ENCODE peak calls at places on chromosomes 4 and X, in six cellular contexts. W is right atrium auricular region, M is right lobe of liver, N is HFFc6, F is cardiac muscle cell, G is endothelial cell. K is an unnamed sample.

GRCh38 chr4:125390126-125390525 is 75.4 kb downstream of the FAT4 start:
- DNase-seq in M (no peak), N (peak), G (no peak), W (no peak), F (peak), K (no peak)

GRCh38 chrX:130834830-130835229 is 68.2 kb downstream of the ENOX2 start:
- DNase-seq in N (no peak), M (no peak), G (no peak), F (no peak), W (no peak), K (no peak)

GRCh38 chrX:37824491-37825224 is 22.7 kb downstream of the DYNLT3 start:
- DNase-seq in W (no peak), M (no peak), F (no peak), G (no peak), N (no peak), K (no peak)

GRCh38 chr4:123479944-123480343 is 83.3 kb downstream of the SPRY1 start:
- DNase-seq in M (no peak), G (no peak), F (peak), W (no peak), N (no peak), K (no peak)

GRCh38 chr4:55358668-55359067 is 12.6 kb downstream of the SRD5A3 start:
- DNase-seq in F (peak), G (no peak), N (peak), M (no peak), W (no peak), K (no peak)

GRCh38 chr4:47287735-47288134 is 175.8 kb downstream of the COMMD8 start:
- DNase-seq in N (peak), M (no peak), W (no peak), G (no peak), F (peak), K (no peak)

GRCh38 chr4:2354127-2354526 is 64.3 kb downstream of the ZFYVE28 start:
- DNase-seq in W (no peak), N (no peak), F (peak), G (no peak), M (no peak), K (peak)

GRCh38 chr4:4394644-4395043 is 7.7 kb downstream of the NSG1 start:
- DNase-seq in F (peak), N (no peak), G (no peak), W (no peak), M (no peak), K (no peak)

GRCh38 chr4:138398297-138398696 is 156.1 kb upstream of the SLC7A11 start:
- DNase-seq in G (no peak), N (no peak), M (no peak), W (no peak), F (no peak), K (no peak)

DNA sequence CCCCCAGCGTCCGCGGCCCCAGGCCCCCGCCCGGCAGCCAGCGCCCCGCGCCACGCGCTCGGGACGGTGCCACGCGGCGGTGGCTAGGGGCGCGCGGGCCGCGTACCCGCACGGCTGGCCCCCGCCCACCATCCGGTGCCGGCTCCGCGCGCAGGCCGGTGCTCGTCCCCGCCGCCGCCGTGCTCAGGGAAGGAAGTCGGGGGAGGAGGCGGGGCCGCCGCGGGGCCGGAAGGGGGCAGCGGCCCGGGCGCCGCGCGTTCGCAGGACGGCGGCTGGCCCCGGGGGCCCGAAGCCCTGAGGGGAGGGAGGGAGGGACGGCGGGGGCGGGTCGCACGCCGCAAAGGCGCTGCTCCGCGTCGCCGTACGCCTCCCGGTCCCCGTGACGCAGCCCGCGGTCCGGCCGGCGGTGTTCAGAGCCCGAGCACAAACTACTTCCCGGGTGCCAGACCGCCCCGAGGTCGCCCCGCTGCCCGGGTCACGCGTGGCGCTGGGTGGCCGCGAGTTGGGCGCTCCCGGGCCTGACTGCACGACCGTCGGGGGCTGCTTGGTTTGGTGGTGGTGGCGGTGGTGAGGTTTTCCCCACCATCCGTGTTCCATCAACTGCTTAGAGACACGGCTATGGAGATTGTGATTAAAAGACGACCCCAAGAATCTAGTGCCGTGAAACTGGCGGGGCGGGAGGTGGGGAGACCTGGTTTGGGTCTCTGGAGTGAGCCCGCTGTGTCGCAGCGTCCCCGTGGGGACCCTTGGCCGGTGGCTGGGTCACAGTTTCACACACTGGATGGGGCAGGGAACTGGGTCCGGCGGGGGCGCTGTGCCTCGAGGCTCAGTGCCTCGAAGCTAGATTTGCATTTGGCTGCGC is at the start of gene DCTD:
- DNase-seq in F (peak), N (peak), G (peak), W (peak), M (peak), K (peak)
- TF ChIP-seq CTCF in F (peak), N (peak), G (no peak), W (peak), M (peak), K (peak)

GRCh38 chr4:163755013-163755412 is 260.5 kb downstream of the TMA16 start:
- DNase-seq in N (peak), G (no peak), F (no peak), W (no peak), M (no peak), K (no peak)
- TF ChIP-seq CTCF in N (peak), G (no peak), F (no peak), W (peak), M (peak), K (peak)

GRCh38 chrX:78048036-78048435 is 56.0 kb upstream of the PGK1 start:
- DNase-seq in N (no peak), G (no peak), M (no peak), F (no peak), W (no peak), K (no peak)
- TF ChIP-seq CTCF in N (no peak), G (no peak), M (no peak), F (no peak), W (no peak), K (no peak)

DNA sequence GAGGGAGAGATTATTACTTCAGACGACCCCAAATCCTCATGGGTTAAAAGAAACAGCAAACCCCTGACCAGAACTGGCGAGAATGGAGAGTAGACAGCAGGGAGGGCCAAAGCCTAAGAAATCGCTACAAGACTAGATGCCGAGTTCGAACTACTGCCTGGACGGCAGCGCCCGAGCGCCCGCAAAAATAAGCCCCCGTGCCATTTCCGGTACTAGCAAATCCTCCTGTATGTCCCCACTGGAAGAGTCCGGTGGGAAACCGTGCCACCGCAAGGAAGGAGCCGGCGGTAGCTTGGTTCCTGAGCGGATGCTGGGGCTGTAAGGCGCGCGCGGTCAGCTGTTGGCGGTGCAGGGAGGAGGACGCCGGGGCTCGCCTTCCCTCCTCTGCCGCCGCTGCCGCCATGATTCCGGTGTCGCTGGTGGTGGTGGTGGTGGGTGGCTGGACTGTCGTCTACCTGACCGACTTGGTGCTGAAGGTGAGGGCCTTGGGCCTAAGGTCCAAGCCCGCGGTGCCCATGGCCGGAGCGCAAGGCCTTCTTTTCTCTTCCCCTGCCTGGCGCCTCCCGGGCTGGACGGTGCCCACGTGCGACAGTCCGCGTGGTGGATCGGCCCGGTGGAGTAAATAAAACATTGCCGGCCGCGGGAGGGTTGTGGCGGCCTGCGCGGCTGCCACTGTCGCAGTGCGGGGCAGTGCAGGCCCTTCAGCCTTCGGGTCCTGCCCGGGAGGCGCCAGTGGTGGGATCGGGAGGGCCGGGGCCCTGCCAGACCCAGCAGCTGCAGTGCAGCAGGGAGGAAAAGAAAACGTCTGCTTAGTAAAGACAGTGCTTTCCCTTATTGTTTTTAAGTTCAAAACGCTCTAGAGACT is at the start of gene MBTPS2:
- DNase-seq in N (peak), M (peak), W (peak), F (peak), G (peak), K (peak)
- TF ChIP-seq CTCF in N (no peak), M (no peak), W (no peak), F (no peak), G (no peak), K (peak)

GRCh38 chrX:105210258-105210657 is 10.2 kb downstream of the TEX13A start:
- DNase-seq in F (no peak), N (no peak), G (no peak), M (no peak), W (no peak), K (no peak)
- TF ChIP-seq CTCF in F (no peak), N (peak), G (no peak), M (peak), W (peak), K (no peak)